ENCODE peak calls at places on chromosomes 7 and 10, in nine cellular contexts. D is effector CD4-positive, alpha-beta T cell; S is mucosa of gallbladder; G is activated CD4-positive, alpha-beta T cell treated with anti-CD3 and anti-CD28 coated beads for 24 hours; B is left lobe of liver; O is EH; Q is brain microvascular endothelial cell; C is GM23248; Y is stromal cell of bone marrow. I is an unnamed sample.

GRCh38 chr7:15215611-15216010 is 313.1 kb upstream of the DGKB start:
- DNase-seq in G (no peak), C (no peak), Q (no peak), B (no peak), D (no peak), Y (no peak), O (no peak), S (no peak), I (no peak)

GRCh38 chr10:100878291-100878910 is 34.4 kb upstream of the SLF2 start:
- DNase-seq in C (peak; percentile 86), O (peak; percentile 84), Y (peak; percentile 62), B (peak; percentile 63), D (no peak), G (no peak), Q (peak; percentile 71), S (peak; percentile 54), I (peak; percentile 84)

GRCh38 chr7:24948739-24949138 is 31.2 kb downstream of the OSBPL3 start:
- DNase-seq in D (no peak), S (no peak), Q (peak; percentile 19), O (peak; percentile 39), G (no peak), Y (no peak), B (no peak), C (peak; percentile 36), I (peak; percentile 33)

GRCh38 chr7:650339-651031 is 76.0 kb upstream of the DNAAF5 start:
- DNase-seq in D (no peak), C (no peak), B (no peak), S (no peak), O (no peak), Q (no peak), Y (no peak), G (no peak), I (no peak)

GRCh38 chr10:71996598-71997371 is 32.6 kb downstream of the CHST3 start:
- DNase-seq in Y (no peak), Q (no peak), C (no peak), B (no peak), O (peak; percentile 35), G (no peak), S (no peak), D (no peak), I (no peak)

GRCh38 chr10:107994621-107995274 is 830.2 kb upstream of the SORCS1 start:
- DNase-seq in B (no peak), S (no peak), D (no peak), G (no peak), O (no peak), C (no peak), Q (no peak), Y (no peak), I (peak; percentile 1)

GRCh38 chr7:24283900-24284698 is at the start of gene NPY:
- DNase-seq in Y (no peak), O (no peak), Q (no peak), D (no peak), C (no peak), S (no peak), G (no peak), B (no peak), I (peak; percentile 64)

GRCh38 chr7:32293833-32294232 is 196.3 kb downstream of the LSM5 start:
- DNase-seq in Y (no peak), C (no peak), D (no peak), S (no peak), B (no peak), Q (no peak), O (no peak), G (no peak), I (no peak)

GRCh38 chr10:79396587-79396986 is 48.8 kb downstream of the ZCCHC24 start:
- DNase-seq in Q (no peak), G (no peak), B (no peak), O (no peak), C (no peak), S (no peak), Y (no peak), D (no peak), I (no peak)

GRCh38 chr10:95261926-95262325 is 28.9 kb downstream of the PDLIM1 start:
- DNase-seq in Y (no peak), S (no peak), C (no peak), B (no peak), D (no peak), O (no peak), Q (no peak), G (no peak), I (no peak)

GRCh38 chr7:100089458-100090201 is 861 bp downstream of the COPS6 start:
- DNase-seq in D (no peak), O (peak; percentile 61), Q (peak; percentile 41), G (no peak), S (no peak), B (no peak), Y (no peak), C (peak; percentile 73), I (no peak)

GRCh38 chr7:74482629-74483401 is 29.1 kb downstream of the GTF2IRD1 start:
- DNase-seq in Q (peak; percentile 98), D (no peak), C (peak; percentile 78), B (peak; percentile 67), S (peak; percentile 26), Y (peak; percentile 86), G (no peak), O (peak; percentile 96), I (no peak)